ENCODE peak calls at places on chromosome 1, in eight cellular contexts. P is lung microvascular endothelial cell; E is EH; Q is NCI-H345; U is glutamatergic neuron; A is kidney tubule cell; L is HT1080; C is stimulated activated CD8-positive, alpha-beta memory T cell treated with anti-CD3 and anti-CD28 coated beads, Interleukin-2, amount 100 ng/mL, for 1 hour. G is an unnamed sample.

GRCh38 chr1:23544444-23545389 is 13.7 kb upstream of the E2F2 start:
- DNase-seq in P (peak; percentile 84), E (peak; percentile 87), Q (peak; percentile 74), U (peak; percentile 82), A (peak; percentile 82), L (peak; percentile 66), C (peak; percentile 45), G (peak; percentile 75)

GRCh38 chr1:152954436-152954835 is 7.4 kb downstream of the SPRR5 start:
- DNase-seq in P (no peak), E (peak; percentile 1), Q (no peak), U (no peak), A (peak; percentile 10), L (peak; percentile 51), C (no peak), G (no peak)

GRCh38 chr1:150560011-150560438 is 10.8 kb downstream of the ADAMTSL4 start:
- DNase-seq in P (peak; percentile 74), E (peak; percentile 69), Q (peak; percentile 83), U (peak; percentile 74), A (peak; percentile 71), L (peak; percentile 60), C (no peak), G (peak; percentile 81)

GRCh38 chr1:112011231-112011630 is 21.8 kb upstream of the KCND3 start:
- DNase-seq in P (no peak), E (peak; percentile 37), Q (no peak), U (no peak), A (peak; percentile 62), L (peak; percentile 63), C (no peak), G (peak; percentile 36)

GRCh38 chr1:215475719-215476525 is 91.2 kb upstream of the KCTD3 start:
- DNase-seq in P (peak; percentile 14), E (peak; percentile 94), Q (no peak), U (no peak), A (peak; percentile 12), L (peak; percentile 51), C (no peak), G (no peak)

GRCh38 chr1:15249032-15249601 is 2.1 kb downstream of the FHAD1 start:
- DNase-seq in P (no peak), E (no peak), Q (no peak), U (no peak), A (no peak), L (peak; percentile 53), C (no peak), G (no peak)

GRCh38 chr1:64601207-64601606 is 131.3 kb downstream of the CACHD1 start:
- DNase-seq in P (no peak), E (no peak), Q (no peak), U (no peak), A (no peak), L (no peak), C (no peak), G (no peak)

GRCh38 chr1:6207075-6207885 is 1.4 kb downstream of the RNF207 start:
- DNase-seq in P (no peak), E (no peak), Q (no peak), U (no peak), A (no peak), L (no peak), C (no peak), G (no peak)

GRCh38 chr1:44775930-44776748 is 799 bp downstream of the RPS8 start:
- DNase-seq in P (peak; percentile 42), E (peak; percentile 24), Q (no peak), U (no peak), A (peak; percentile 41), L (no peak), C (peak; percentile 20), G (peak; percentile 57)

GRCh38 chr1:24793762-24794161 is 48.5 kb downstream of the CLIC4 start:
- DNase-seq in P (peak; percentile 51), E (peak; percentile 96), Q (no peak), U (no peak), A (peak; percentile 53), L (no peak), C (no peak), G (no peak)

GRCh38 chr1:40897499-40897898 is 35.3 kb upstream of the CITED4 start:
- DNase-seq in P (peak; percentile 45), E (peak; percentile 59), Q (no peak), U (no peak), A (peak; percentile 95), L (peak; percentile 76), C (no peak), G (no peak)

GRCh38 chr1:223363057-223363855 is 720 bp downstream of the SUSD4 start:
- DNase-seq in P (no peak), E (peak; percentile 40), Q (peak; percentile 60), U (peak; percentile 67), A (no peak), L (no peak), C (no peak), G (peak; percentile 49)

GRCh38 chr1:206467915-206468314 is 2.4 kb upstream of the IKBKE start:
- DNase-seq in P (peak; percentile 62), E (peak; percentile 49), Q (no peak), U (no peak), A (no peak), L (no peak), C (no peak), G (peak; percentile 55)